ENCODE peak calls at places on chromosome 1, in ten cellular contexts. F, S, D, C, U, L, G, J, P and W are unnamed samples.

GRCh38 chr1:156591432-156592157 is at the start of gene NAXE:
- DNase-seq in F (peak), S (no peak), D (no peak), C (peak), U (peak), L (peak), G (peak), J (peak), P (no peak), W (no peak)

GRCh38 chr1:72037745-72038343 is 244.5 kb downstream of the NEGR1 start:
- DNase-seq in F (no peak), S (peak), D (no peak), C (peak), U (peak), L (no peak), G (no peak), J (no peak), P (no peak), W (peak)

GRCh38 chr1:115296981-115297380 is 41.1 kb downstream of the NGF start:
- DNase-seq in F (no peak), S (no peak), D (peak), C (no peak), U (peak), L (no peak), G (no peak), J (no peak), P (no peak), W (no peak)

GRCh38 chr1:173682174-173682573 is 12.5 kb upstream of the ANKRD45 start:
- DNase-seq in F (no peak), S (no peak), D (no peak), C (no peak), U (peak), L (no peak), G (no peak), J (no peak), P (no peak), W (peak)

GRCh38 chr1:244730153-244730933 is 77.4 kb downstream of the DESI2 start:
- DNase-seq in F (peak), S (peak), D (no peak), C (peak), U (peak), L (no peak), G (peak), J (no peak), P (no peak), W (peak)

GRCh38 chr1:34929853-34930701 is 627 bp upstream of the DLGAP3 start:
- DNase-seq in F (no peak), S (no peak), D (no peak), C (no peak), U (no peak), L (no peak), G (no peak), J (no peak), P (no peak), W (no peak)

GRCh38 chr1:172408958-172409357 is 11.5 kb upstream of the C1orf105 start:
- DNase-seq in F (no peak), S (no peak), D (no peak), C (peak), U (peak), L (no peak), G (no peak), J (no peak), P (no peak), W (no peak)

GRCh38 chr1:42484382-42484781 is 21.3 kb downstream of the CCDC30 start:
- DNase-seq in F (no peak), S (peak), D (peak), C (peak), U (peak), L (no peak), G (no peak), J (no peak), P (no peak), W (peak)

GRCh38 chr1:93448983-93449805 is 1.3 kb downstream of the FNBP1L start:
- DNase-seq in F (no peak), S (no peak), D (no peak), C (peak), U (peak), L (no peak), G (no peak), J (no peak), P (peak), W (no peak)

GRCh38 chr1:26293911-26294463 is 12.4 kb downstream of the UBXN11 start:
- DNase-seq in F (no peak), S (no peak), D (no peak), C (no peak), U (no peak), L (no peak), G (no peak), J (no peak), P (no peak), W (no peak)

GRCh38 chr1:27045973-27046558 is 33.4 kb upstream of the TENT5B start:
- DNase-seq in F (peak), S (peak), D (no peak), C (peak), U (peak), L (peak), G (peak), J (peak), P (no peak), W (peak)

GRCh38 chr1:32774950-32775634 is 42.1 kb downstream of the YARS1 start:
- DNase-seq in F (no peak), S (no peak), D (peak), C (peak), U (peak), L (no peak), G (no peak), J (no peak), P (no peak), W (peak)

GRCh38 chr1:183903101-183903500 is 98.2 kb downstream of the RGL1 start:
- DNase-seq in F (no peak), S (no peak), D (no peak), C (no peak), U (no peak), L (no peak), G (no peak), J (no peak), P (no peak), W (no peak)

GRCh38 chr1:65230741-65231439 is 78.5 kb upstream of the DNAJC6 start:
- DNase-seq in F (no peak), S (no peak), D (no peak), C (no peak), U (no peak), L (no peak), G (no peak), J (no peak), P (no peak), W (no peak)

GRCh38 chr1:216346521-216346920 is 76.7 kb downstream of the USH2A start:
- DNase-seq in F (no peak), S (no peak), D (no peak), C (no peak), U (no peak), L (no peak), G (no peak), J (no peak), P (no peak), W (no peak)

GRCh38 chr1:35660581-35661473 is 19.5 kb upstream of the PSMB2 start:
- DNase-seq in F (no peak), S (peak), D (no peak), C (peak), U (peak), L (no peak), G (no peak), J (no peak), P (no peak), W (no peak)

GRCh38 chr1:10694633-10695627 is 101.5 kb downstream of the CASZ1 start:
- DNase-seq in F (peak), S (peak), D (no peak), C (peak), U (peak), L (peak), G (peak), J (peak), P (peak), W (no peak)

GRCh38 chr1:28578696-28579218 is 13.3 kb upstream of the RAB42 start:
- DNase-seq in F (no peak), S (no peak), D (no peak), C (no peak), U (no peak), L (no peak), G (no peak), J (no peak), P (no peak), W (no peak)

GRCh38 chr1:205451759-205452164 is 4.1 kb downstream of the BLACAT1 start:
- DNase-seq in F (no peak), S (no peak), D (no peak), C (no peak), U (no peak), L (no peak), G (no peak), J (no peak), P (no peak), W (no peak)